ENCODE peak calls at places on chromosomes 7 and 10, in five cellular contexts. F is IMR-90, D is stomach, Z is OCI-LY7, J is lung. R is an unnamed sample. For H3K4me1, the result is how much of the 10 kb centered on the place peaks cover.

GRCh38 chr7:152336754-152337368 is 98.9 kb downstream of the KMT2C start:
- DNase-seq in D (no peak), F (peak), Z (peak), J (no peak), R (peak)

GRCh38 chr7:11706666-11707605 is 125.1 kb downstream of the THSD7A start:
- DNase-seq in D (peak), F (no peak), Z (no peak), J (peak), R (no peak)

GRCh38 chr10:62653254-62653653 is 151.3 kb upstream of the ADO start:
- DNase-seq in F (no peak), Z (peak), D (no peak), J (no peak), R (no peak)

GRCh38 chr10:6217621-6218020 is 14.9 kb downstream of the PFKFB3 start:
- DNase-seq in Z (no peak), D (no peak), J (no peak), F (no peak), R (no peak)

GRCh38 chr10:67878133-67878532 is 6.3 kb upstream of the SIRT1 start:
- DNase-seq in J (no peak), F (no peak), D (no peak), Z (no peak), R (no peak)

GRCh38 chr10:114257488-114257887 is 18.4 kb downstream of the VWA2 start:
- DNase-seq in D (no peak), F (no peak), J (no peak), Z (no peak), R (no peak)

GRCh38 chr7:4006687-4007086 is 675.4 kb upstream of the FOXK1 start:
- DNase-seq in Z (no peak), F (no peak), J (no peak), D (no peak), R (peak)

GRCh38 chr10:17504547-17505245 is 50.3 kb upstream of the ST8SIA6 start:
- DNase-seq in J (no peak), F (peak), Z (no peak), D (no peak), R (no peak)

GRCh38 chr10:62454696-62455451 is 80.7 kb downstream of the ZNF365 start:
- DNase-seq in D (no peak), Z (no peak), F (peak), J (peak), R (no peak)

GRCh38 chr10:58072634-58073033 is 195.1 kb downstream of the IPMK start:
- DNase-seq in F (no peak), Z (no peak), J (no peak), D (no peak), R (no peak)

GRCh38 chr10:97195654-97196212 is 10.0 kb upstream of the SLIT1 start:
- DNase-seq in Z (no peak), D (no peak), F (no peak), J (no peak), R (no peak)

GRCh38 chr10:31353574-31353973 is 34.6 kb downstream of the ZEB1 start:
- DNase-seq in Z (no peak), D (no peak), J (no peak), F (peak), R (peak)

GRCh38 chr7:98423043-98423442 is 22.2 kb upstream of the BAIAP2L1 start:
- DNase-seq in D (no peak), J (no peak), Z (peak), F (peak), R (peak)

GRCh38 chr10:133219782-133220181 is 10.2 kb upstream of the UTF1 start:
- DNase-seq in D (no peak), F (no peak), Z (no peak), J (no peak), R (no peak)

GRCh38 chr7:129612112-129613015 is 844 bp downstream of the NRF1 start:
- DNase-seq in D (peak), J (peak), F (peak), Z (peak), R (peak)

GRCh38 chr10:32983333-32983909 is 25.4 kb upstream of the ITGB1 start:
- DNase-seq in F (peak), Z (no peak), D (no peak), J (no peak), R (no peak)

DNA sequence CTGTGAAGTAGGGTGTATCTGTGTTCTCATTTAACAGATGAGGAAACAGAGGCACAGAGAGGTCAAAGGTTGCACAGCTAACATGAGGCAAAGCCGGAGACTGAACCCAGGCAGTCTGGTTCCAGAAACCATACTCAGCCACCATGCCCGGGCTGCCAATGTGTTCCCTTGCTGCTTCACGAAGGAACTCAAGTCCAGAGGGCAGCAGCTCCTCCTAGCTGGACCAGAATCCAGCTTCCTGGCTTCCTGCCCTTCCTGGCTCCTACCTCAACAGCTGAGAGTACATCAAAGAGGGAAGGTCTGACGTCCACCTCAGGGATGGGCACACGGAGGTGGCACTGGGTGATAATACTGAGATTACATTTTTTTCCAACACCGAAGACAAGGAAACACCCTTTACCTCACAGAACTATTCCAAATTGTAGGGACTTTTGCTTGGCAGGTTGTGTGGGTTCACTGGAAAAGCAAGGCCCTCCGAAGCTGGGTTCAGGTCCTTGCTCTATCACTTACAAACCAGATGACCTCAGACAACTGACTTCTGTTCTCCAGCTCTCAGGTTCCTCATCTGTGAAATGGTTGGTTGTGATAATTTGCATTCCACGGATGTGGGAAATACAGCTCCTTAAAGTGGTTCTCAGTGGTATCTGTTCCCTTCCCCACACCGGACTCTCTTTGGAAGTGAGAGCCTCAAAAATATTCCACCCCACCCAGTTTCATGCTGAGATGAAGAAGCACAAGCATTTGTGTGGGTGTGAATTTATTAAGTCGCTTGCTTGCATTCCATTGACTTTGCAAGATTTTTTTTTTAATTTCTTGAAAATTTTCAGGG is 154.1 kb upstream of the ZMIZ1 start:
- DNase-seq in D (peak), J (no peak), Z (peak), F (no peak), R (no peak)
- H3K4me3 ChIP-seq in D (no peak), J (no peak), Z (peak), F (no peak), R (no peak)

DNA sequence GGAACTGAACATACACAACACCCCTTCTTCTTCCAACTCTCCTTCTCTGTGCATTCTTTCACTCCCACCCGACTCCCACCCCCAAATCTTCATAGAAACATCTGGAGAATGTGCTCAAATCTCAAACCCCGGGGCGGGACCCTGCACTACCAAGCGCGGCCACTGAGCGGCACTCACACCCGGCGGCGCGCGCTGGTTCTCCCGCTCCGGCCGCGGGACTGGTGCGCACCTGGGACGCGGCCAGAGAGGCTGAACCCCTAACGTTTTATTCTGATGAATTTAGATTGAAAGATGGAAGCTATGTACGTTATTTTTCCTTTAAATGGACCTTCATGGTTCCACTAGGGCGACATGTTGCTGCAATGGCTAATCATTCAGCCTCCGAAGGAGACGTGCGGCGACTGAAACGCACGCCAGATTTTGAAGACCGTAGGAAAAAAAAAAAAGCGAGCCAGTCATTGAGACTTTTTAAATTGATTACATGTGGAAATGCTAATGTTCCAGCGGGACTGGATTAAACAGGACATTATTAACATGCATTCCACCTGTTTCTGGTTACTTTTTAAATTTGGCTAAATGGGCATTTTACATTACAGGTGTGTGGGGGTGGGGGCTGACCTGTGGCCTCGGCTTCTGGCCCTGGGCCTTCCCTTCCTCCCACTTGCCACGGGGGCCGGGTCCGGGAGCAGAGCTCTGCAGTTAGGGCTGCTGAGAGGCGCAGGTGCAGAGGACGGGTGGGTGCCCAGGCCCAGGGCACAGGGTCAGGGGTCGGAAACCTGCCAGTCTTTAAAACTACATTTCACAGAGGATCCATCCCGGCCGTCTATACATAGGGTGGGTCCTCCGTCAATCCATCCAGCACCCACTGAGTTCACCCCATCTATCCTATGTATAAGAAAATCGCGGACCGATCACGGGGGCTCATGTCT is 106.8 kb upstream of the INSIG1 start:
- DNase-seq in D (peak), F (no peak), Z (peak), J (peak), R (peak)
- TF ChIP-seq CTCF in D (no peak), F (peak), Z (peak), J (peak), R (peak)

DNA sequence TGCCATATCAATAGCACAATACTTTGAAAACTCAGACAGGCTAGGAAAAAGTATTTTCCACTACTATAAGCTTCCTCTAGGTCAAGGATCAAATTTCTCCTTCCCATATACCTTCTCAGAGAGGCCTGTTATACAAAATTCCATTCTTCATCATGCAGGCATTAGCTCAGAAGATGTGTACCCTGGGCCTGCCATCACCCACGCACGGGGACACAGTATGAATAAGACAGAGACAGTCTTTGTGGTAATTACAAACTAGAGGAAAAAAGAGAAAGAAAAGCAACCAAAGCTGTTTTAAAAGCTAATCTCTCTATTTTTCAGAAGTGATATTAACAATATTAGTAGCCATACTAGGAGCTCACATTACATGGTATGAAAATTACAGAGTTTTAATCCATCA is 236.8 kb upstream of the AOAH start:
- DNase-seq in F (no peak), Z (no peak), J (no peak), D (no peak), R (no peak)
- H3K4me1 ChIP-seq in F (under half), Z (under half), J (under half), D (under half), R (under half)

DNA sequence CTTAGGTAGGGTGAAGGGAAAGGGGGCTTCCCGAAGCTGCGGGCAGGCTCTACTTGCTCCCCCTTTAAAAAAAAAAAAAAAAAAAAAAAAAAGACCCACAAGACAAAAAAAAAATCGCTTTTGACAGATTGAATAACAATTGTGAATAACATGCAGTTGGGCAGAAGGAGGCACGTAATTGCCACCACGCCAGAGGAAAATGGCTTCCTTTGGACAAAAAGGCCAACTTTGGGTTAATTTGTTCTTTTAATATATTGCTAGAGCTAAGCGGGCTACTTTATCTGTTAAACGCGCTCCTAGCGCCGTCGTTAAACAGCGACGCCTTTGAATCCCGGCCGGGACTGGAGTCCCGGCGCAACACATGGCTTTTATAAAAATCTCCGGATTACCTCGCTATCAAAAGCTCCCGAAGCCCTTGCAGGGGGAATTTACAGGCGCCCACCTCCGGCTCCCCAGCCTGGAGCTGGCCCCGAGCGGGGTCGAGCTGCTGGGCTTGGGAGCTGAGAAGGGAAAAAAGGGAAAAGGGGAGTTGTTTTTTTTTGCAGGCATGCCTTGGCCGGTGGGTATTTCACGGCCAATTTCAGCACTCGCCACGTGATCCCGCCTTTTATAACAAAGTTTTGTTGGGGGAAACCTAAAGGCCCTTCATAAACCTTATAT is 1.2 kb downstream of the HOXA11 start:
- DNase-seq in J (no peak), Z (no peak), F (no peak), D (peak), R (no peak)
- H3K4me3 ChIP-seq in J (no peak), Z (no peak), F (peak), D (peak), R (peak)

DNA sequence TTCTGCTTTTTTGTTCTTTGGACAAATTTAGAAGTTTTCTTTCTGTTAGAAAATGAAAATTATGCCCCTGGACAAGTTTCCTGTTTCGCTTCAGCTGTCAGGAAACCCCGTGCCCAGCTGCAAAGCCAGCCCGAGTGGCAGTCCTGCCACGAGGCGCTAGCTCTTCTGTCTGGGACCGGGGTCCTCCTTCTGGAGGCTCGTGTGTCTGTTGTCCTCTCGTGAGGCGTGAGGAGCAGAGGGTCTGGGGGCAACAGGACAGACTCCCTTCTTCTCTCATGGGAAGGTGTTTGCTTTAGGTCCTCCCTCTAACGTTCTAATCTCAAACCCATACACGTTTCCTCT is 184.4 kb upstream of the SHH start:
- DNase-seq in J (no peak), D (no peak), F (no peak), Z (no peak), R (no peak)
- TF ChIP-seq CTCF in J (no peak), D (no peak), F (no peak), Z (no peak), R (no peak)

DNA sequence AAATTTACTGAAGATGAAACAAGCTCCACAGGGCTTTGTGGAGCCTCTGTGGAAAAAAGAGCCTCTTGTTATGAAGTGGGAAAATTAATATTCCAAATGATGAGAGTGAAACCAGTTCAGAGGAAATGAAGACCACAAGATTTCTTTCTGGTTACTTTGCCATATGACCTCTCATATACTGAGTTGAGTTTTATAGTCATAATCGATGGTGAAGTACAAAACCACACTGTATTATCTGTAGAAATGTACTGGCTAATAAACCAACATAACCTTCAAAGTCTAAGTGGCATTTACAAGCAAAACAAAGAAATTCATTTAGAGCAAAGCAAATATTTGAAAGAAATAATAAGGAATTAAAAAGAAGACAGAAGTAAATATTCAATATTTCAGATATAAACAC is 662.6 kb upstream of the ZWINT start:
- DNase-seq in Z (no peak), J (no peak), F (no peak), D (no peak), R (no peak)
- H3K4me1 ChIP-seq in Z (under half), J (under half), F (under half), D (under half), R (under half)